ENCODE peak calls at places on chromosomes 2 and 18, in seven cellular contexts. C is fibroblast of mammary gland; W is RKO; Y is T-helper 17 cell; D is activated naive CD8-positive, alpha-beta T cell treated with anti-CD3 and anti-CD28 coated beads, Interleukin-2, amount 10 ng/mL, durations not matched to agents 7 days and 5 days; Z is activated CD8-positive, alpha-beta memory T cell treated with anti-CD3 and anti-CD28 coated beads for 48 hours; A is neuronal stem cell. G is an unnamed sample.

GRCh38 chr2:215269397-215270117 is 42.3 kb upstream of the ATIC start:
- DNase-seq in C (peak), W (peak), Y (peak), D (peak), Z (peak), A (peak), G (peak)

GRCh38 chr2:26555246-26556133 is 77.6 kb upstream of the OTOF start:
- DNase-seq in C (no peak), W (peak), Y (no peak), D (peak), Z (no peak), A (no peak), G (no peak)

GRCh38 chr2:156333951-156334495 is 1.5 kb upstream of the NR4A2 start:
- DNase-seq in C (peak), W (peak), Y (peak), D (peak), Z (no peak), A (peak), G (peak)

GRCh38 chr2:189248116-189248515 is 68.6 kb upstream of the COL5A2 start:
- DNase-seq in C (no peak), W (no peak), Y (no peak), D (no peak), Z (no peak), A (no peak), G (no peak)

GRCh38 chr2:74267068-74267467 is 68.7 kb downstream of the MTHFD2 start:
- DNase-seq in C (no peak), W (peak), Y (peak), D (peak), Z (no peak), A (no peak), G (no peak)

GRCh38 chr18:65938592-65939372 is 188.0 kb downstream of the CDH7 start:
- DNase-seq in C (peak), W (peak), Y (no peak), D (no peak), Z (no peak), A (no peak), G (peak)

GRCh38 chr18:64618390-64618789 is 469.5 kb upstream of the LINC00305 start:
- DNase-seq in C (no peak), W (no peak), Y (no peak), D (no peak), Z (no peak), A (no peak), G (no peak)

GRCh38 chr2:28658369-28658768 is 93.3 kb upstream of the PPP1CB start:
- DNase-seq in C (peak), W (no peak), Y (no peak), D (no peak), Z (no peak), A (no peak), G (no peak)

GRCh38 chr18:78891185-78891762 is 88.3 kb upstream of the SALL3 start:
- DNase-seq in C (no peak), W (no peak), Y (no peak), D (no peak), Z (no peak), A (no peak), G (no peak)

GRCh38 chr2:111139637-111140317 is 19.1 kb downstream of the BCL2L11 start:
- DNase-seq in C (peak), W (no peak), Y (no peak), D (no peak), Z (no peak), A (no peak), G (no peak)

GRCh38 chr2:191285252-191285651 is 40.0 kb downstream of the MYO1B start:
- DNase-seq in C (no peak), W (no peak), Y (no peak), D (no peak), Z (no peak), A (no peak), G (no peak)

GRCh38 chr2:219386532-219387280 is 1.0 kb downstream of the DNPEP start:
- DNase-seq in C (no peak), W (peak), Y (no peak), D (peak), Z (no peak), A (peak), G (no peak)

GRCh38 chr18:32175265-32175664 is 14.6 kb upstream of the MEP1B start:
- DNase-seq in C (no peak), W (no peak), Y (no peak), D (no peak), Z (no peak), A (no peak), G (no peak)

GRCh38 chr2:119177171-119177837 is 18.8 kb upstream of the C1QL2 start:
- DNase-seq in C (no peak), W (no peak), Y (no peak), D (no peak), Z (no peak), A (no peak), G (no peak)

GRCh38 chr2:5691659-5692529 is at the start of gene SOX11:
- DNase-seq in C (no peak), W (no peak), Y (no peak), D (no peak), Z (no peak), A (peak), G (peak)

GRCh38 chr2:46091004-46091403 is 206.2 kb upstream of the EPAS1 start:
- DNase-seq in C (no peak), W (no peak), Y (no peak), D (no peak), Z (no peak), A (no peak), G (no peak)

GRCh38 chr2:100660851-100661584 is 98.2 kb downstream of the PDCL3 start:
- DNase-seq in C (no peak), W (no peak), Y (no peak), D (no peak), Z (no peak), A (no peak), G (no peak)

GRCh38 chr2:55010915-55011314 is 39.3 kb downstream of the RTN4 start:
- DNase-seq in C (peak), W (no peak), Y (no peak), D (no peak), Z (no peak), A (no peak), G (no peak)

GRCh38 chr2:214482716-214483115 is 71.9 kb downstream of the VWC2L start:
- DNase-seq in C (no peak), W (no peak), Y (no peak), D (no peak), Z (no peak), A (peak), G (no peak)

GRCh38 chr2:125167152-125167551 is 1142.1 kb downstream of the CNTNAP5 start:
- DNase-seq in C (peak), W (no peak), Y (no peak), D (no peak), Z (no peak), A (no peak), G (no peak)

GRCh38 chr2:52852006-52852405 is 915.6 kb upstream of the CHAC2 start:
- DNase-seq in C (no peak), W (no peak), Y (no peak), D (no peak), Z (no peak), A (no peak), G (no peak)

GRCh38 chr18:54630963-54631362 is 39.9 kb downstream of the DYNAP start:
- DNase-seq in C (no peak), W (no peak), Y (no peak), D (no peak), Z (no peak), A (no peak), G (no peak)

GRCh38 chr2:240713928-240714746 is 22.5 kb downstream of the AQP12A start:
- DNase-seq in C (no peak), W (no peak), Y (no peak), D (no peak), Z (no peak), A (no peak), G (no peak)

GRCh38 chr2:23563673-23564617 is 179.0 kb downstream of the KLHL29 start:
- DNase-seq in C (peak), W (no peak), Y (no peak), D (no peak), Z (no peak), A (no peak), G (no peak)

GRCh38 chr2:236063994-236064393 is 104.2 kb downstream of the GBX2 start:
- DNase-seq in C (no peak), W (no peak), Y (no peak), D (no peak), Z (no peak), A (no peak), G (no peak)

GRCh38 chr2:125643128-125643527 is 1012.8 kb upstream of the GYPC start:
- DNase-seq in C (no peak), W (no peak), Y (no peak), D (no peak), Z (no peak), A (no peak), G (no peak)

GRCh38 chr2:178241852-178242551 is 47.7 kb downstream of the OSBPL6 start:
- DNase-seq in C (peak), W (peak), Y (no peak), D (no peak), Z (no peak), A (no peak), G (peak)

GRCh38 chr18:26386421-26386820 is 160.2 kb downstream of the TAF4B start:
- DNase-seq in C (peak), W (no peak), Y (no peak), D (no peak), Z (no peak), A (no peak), G (peak)

GRCh38 chr2:158797963-158798700 is 3.0 kb downstream of the DAPL1 start:
- DNase-seq in C (peak), W (peak), Y (no peak), D (no peak), Z (no peak), A (no peak), G (peak)

GRCh38 chr2:10217499-10217861 is 85.2 kb upstream of the HPCAL1 start:
- DNase-seq in C (no peak), W (no peak), Y (no peak), D (no peak), Z (no peak), A (no peak), G (no peak)

GRCh38 chr2:240141736-240142135 is 1.3 kb upstream of the OTOS start:
- DNase-seq in C (no peak), W (no peak), Y (no peak), D (peak), Z (no peak), A (no peak), G (no peak)

GRCh38 chr18:55323051-55323994 is 264.7 kb downstream of the TCF4 start:
- DNase-seq in C (peak), W (no peak), Y (no peak), D (no peak), Z (no peak), A (no peak), G (no peak)

GRCh38 chr18:49250819-49251388 is 209.5 kb downstream of the DYM start:
- DNase-seq in C (peak), W (peak), Y (no peak), D (no peak), Z (no peak), A (peak), G (no peak)

GRCh38 chr2:149061119-149061518 is 22.6 kb downstream of the LYPD6B start:
- DNase-seq in C (no peak), W (no peak), Y (no peak), D (no peak), Z (no peak), A (no peak), G (no peak)

GRCh38 chr2:226943862-226944610 is 108.2 kb downstream of the RHBDD1 start:
- DNase-seq in C (no peak), W (no peak), Y (no peak), D (no peak), Z (no peak), A (peak), G (no peak)

GRCh38 chr2:222355860-222356259 is 57.1 kb upstream of the PAX3 start:
- DNase-seq in C (peak), W (no peak), Y (no peak), D (no peak), Z (no peak), A (no peak), G (no peak)

GRCh38 chr2:86790828-86791561 is at the start of gene CD8A:
- DNase-seq in C (peak), W (no peak), Y (no peak), D (peak), Z (peak), A (no peak), G (no peak)

GRCh38 chr2:172887280-172887679 is 151.6 kb downstream of the RAPGEF4 start:
- DNase-seq in C (no peak), W (no peak), Y (no peak), D (no peak), Z (no peak), A (no peak), G (no peak)

GRCh38 chr2:81389203-81389602 is 1084.7 kb upstream of the LRRTM1 start:
- DNase-seq in C (peak), W (peak), Y (no peak), D (no peak), Z (no peak), A (no peak), G (no peak)